ENCODE peak calls at places on chromosome 13, in six cellular contexts. R is body of pancreas, X is A549, Z is heart left ventricle, L is IMR-90, Y is gastrocnemius medialis. B is an unnamed sample.

GRCh38 chr13:105502193-105502592 is 1033.3 kb downstream of the EFNB2 start:
- ATAC-seq in R (no peak), X (no peak), Z (no peak), L (no peak), Y (no peak), B (no peak)

GRCh38 chr13:29438772-29439171 is 156.7 kb downstream of the SLC7A1 start:
- ATAC-seq in R (no peak), X (no peak), Z (peak), L (no peak), Y (peak), B (peak)

GRCh38 chr13:30971575-30971974 is 39.1 kb downstream of the TEX26 start:
- ATAC-seq in R (no peak), X (no peak), Z (no peak), L (peak), Y (no peak), B (no peak)

GRCh38 chr13:40149611-40150283 is 494.3 kb downstream of the COG6 start:
- ATAC-seq in R (peak), X (no peak), Z (peak), L (peak), Y (peak), B (peak)

GRCh38 chr13:91588541-91588940 is 190.1 kb downstream of the GPC5 start:
- ATAC-seq in R (no peak), X (no peak), Z (no peak), L (no peak), Y (no peak), B (no peak)

GRCh38 chr13:45412274-45413049 is 5.7 kb downstream of the SLC25A30 start:
- ATAC-seq in R (no peak), X (no peak), Z (peak), L (peak), Y (peak), B (no peak)

GRCh38 chr13:28650284-28650683 is 8.6 kb upstream of the POMP start:
- ATAC-seq in R (no peak), X (no peak), Z (no peak), L (peak), Y (no peak), B (no peak)

GRCh38 chr13:93690139-93690538 is 463.5 kb downstream of the GPC6 start:
- ATAC-seq in R (no peak), X (no peak), Z (no peak), L (peak), Y (no peak), B (no peak)

GRCh38 chr13:81442904-81443303 is 1102.0 kb upstream of the SPRY2 start:
- ATAC-seq in R (no peak), X (no peak), Z (no peak), L (no peak), Y (no peak), B (no peak)

GRCh38 chr13:40986328-40986856 is 32.7 kb downstream of the ELF1 start:
- ATAC-seq in R (peak), X (no peak), Z (no peak), L (peak), Y (no peak), B (no peak)

GRCh38 chr13:65830411-65831172 is 1399.5 kb downstream of the PCDH9 start:
- ATAC-seq in R (no peak), X (no peak), Z (no peak), L (no peak), Y (no peak), B (peak)

GRCh38 chr13:65825039-65825438 is 1405.1 kb downstream of the PCDH9 start:
- ATAC-seq in R (no peak), X (no peak), Z (no peak), L (no peak), Y (no peak), B (no peak)

GRCh38 chr13:65834897-65835296 is 1395.2 kb downstream of the PCDH9 start:
- ATAC-seq in R (no peak), X (no peak), Z (no peak), L (peak), Y (no peak), B (no peak)

GRCh38 chr13:65829241-65830008 is 1400.7 kb downstream of the PCDH9 start:
- ATAC-seq in R (no peak), X (no peak), Z (no peak), L (no peak), Y (no peak), B (no peak)
- TF ChIP-seq POLR2A in R (no peak), X (no peak), Z (no peak), L (no peak), Y (no peak), B (no peak)

DNA sequence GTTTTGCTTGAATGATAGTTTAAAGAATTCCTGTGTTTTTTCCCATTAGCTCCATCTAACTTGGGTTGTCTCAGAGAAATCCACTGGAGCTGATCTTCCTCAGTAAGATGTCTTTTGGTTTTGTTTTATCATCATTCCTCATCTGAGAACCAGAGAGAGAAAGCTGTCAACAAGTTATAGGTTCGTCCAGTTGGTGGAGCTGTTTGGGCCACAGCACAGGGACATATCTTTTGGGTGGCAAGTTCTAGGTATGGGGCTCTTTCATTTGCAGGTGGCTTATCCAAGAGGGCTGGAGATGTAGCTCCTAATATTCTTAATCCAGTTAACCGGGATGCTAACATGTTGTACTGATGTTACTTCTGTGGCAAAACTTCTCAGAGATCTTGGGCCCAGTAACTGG is 174.2 kb downstream of the KCNRG start:
- ATAC-seq in R (no peak), X (no peak), Z (no peak), L (no peak), Y (no peak), B (no peak)
- TF ChIP-seq CTCF in R (no peak), X (no peak), Z (no peak), L (no peak), Y (no peak), B (no peak)

GRCh38 chr13:111518161-111518791 is 197.8 kb downstream of the TEX29 start:
- ATAC-seq in R (peak), X (no peak), Z (no peak), L (no peak), Y (no peak), B (no peak)
- H3K4me3 ChIP-seq in R (no peak), X (no peak), Z (no peak), L (no peak), Y (no peak), B (no peak)

DNA sequence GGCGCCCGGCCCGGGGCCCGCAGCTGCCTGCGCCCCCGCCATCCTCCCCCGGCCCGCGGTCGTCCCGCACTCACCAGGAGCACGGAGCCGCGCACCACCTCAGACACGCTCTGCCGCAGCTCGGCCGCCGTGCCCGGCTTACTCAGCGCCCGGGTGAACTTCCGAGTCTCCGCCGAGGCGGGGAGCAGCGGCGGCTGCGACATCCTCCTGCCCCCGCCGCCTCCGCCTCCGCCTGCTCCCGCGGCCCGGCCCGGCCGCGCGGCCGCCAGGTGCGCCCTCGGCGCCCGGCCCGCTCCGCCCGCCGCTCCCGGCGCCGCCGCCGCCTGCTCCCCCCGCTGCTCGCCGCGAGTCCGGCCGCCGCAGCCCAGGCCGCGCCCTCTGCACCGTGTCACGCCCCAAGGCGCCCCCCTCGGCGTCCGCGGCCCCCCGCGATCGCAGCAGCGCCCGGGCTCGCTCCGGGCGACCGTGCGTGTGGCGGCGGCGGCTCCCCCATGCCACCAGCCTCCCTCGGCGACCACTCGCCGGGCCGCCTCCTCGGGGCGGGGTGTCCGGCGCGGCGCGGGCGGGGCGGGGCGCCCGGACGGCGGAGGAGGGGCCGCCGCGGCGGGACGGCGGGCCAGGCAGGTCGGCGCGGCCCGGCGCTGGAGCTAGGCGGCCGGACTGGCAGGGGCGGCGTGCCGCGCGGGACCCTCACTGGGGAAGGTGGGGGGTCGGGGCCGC is 108.4 kb upstream of the DOCK9 start:
- ATAC-seq in R (peak), X (peak), Z (no peak), L (peak), Y (peak), B (peak)
- TF ChIP-seq POLR2A in R (no peak), X (peak), Z (no peak), L (no peak), Y (peak), B (peak)

GRCh38 chr13:50519866-50520265 is 323.6 kb downstream of the DLEU7 start:
- ATAC-seq in R (no peak), X (no peak), Z (no peak), L (no peak), Y (peak), B (no peak)

GRCh38 chr13:50521750-50522149 is 321.7 kb downstream of the DLEU7 start:
- ATAC-seq in R (peak), X (no peak), Z (peak), L (peak), Y (peak), B (peak)

GRCh38 chr13:50518791-50519201 is 324.7 kb downstream of the DLEU7 start:
- ATAC-seq in R (no peak), X (no peak), Z (no peak), L (peak), Y (peak), B (no peak)

GRCh38 chr13:50523307-50523706 is 320.2 kb downstream of the DLEU7 start:
- ATAC-seq in R (no peak), X (no peak), Z (no peak), L (no peak), Y (no peak), B (no peak)

GRCh38 chr13:50521191-50521590 is 322.3 kb downstream of the DLEU7 start:
- ATAC-seq in R (no peak), X (no peak), Z (no peak), L (peak), Y (no peak), B (no peak)
- TF ChIP-seq CTCF in R (no peak), X (no peak), Z (no peak), L (no peak), Y (no peak), B (no peak)

DNA sequence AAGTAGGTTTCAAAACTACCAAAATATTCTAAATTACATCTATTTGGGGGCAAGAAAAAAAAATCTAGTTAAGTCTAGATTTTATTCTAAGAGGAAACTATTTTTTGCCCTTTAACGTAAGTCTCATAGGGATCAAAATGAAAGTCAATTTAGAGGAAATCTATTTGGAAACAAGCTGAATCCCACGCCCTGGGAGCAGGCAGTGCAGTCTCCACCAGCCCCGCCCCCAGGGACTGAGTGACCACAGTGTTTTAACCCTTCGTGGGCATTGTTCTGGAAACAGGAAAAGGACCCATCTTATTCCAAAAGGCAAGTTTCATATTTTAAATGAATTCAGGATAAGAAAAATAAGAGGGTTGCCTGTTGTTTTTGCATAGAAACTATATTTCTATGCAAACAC is 209.7 kb downstream of the SPRY2 start:
- ATAC-seq in R (peak), X (peak), Z (no peak), L (peak), Y (no peak), B (peak)
- H3K4me3 ChIP-seq in R (no peak), X (peak), Z (peak), L (peak), Y (peak), B (peak)

GRCh38 chr13:48163066-48163465 is 68.2 kb upstream of the MED4 start:
- ATAC-seq in R (no peak), X (no peak), Z (no peak), L (no peak), Y (no peak), B (no peak)

GRCh38 chr13:48160879-48161278 is 66.0 kb upstream of the MED4 start:
- ATAC-seq in R (no peak), X (no peak), Z (peak), L (no peak), Y (peak), B (peak)

GRCh38 chr13:48159436-48160225 is 64.7 kb upstream of the MED4 start:
- ATAC-seq in R (no peak), X (no peak), Z (no peak), L (no peak), Y (no peak), B (no peak)

GRCh38 chr13:48162182-48162581 is 67.3 kb upstream of the MED4 start:
- ATAC-seq in R (no peak), X (no peak), Z (no peak), L (no peak), Y (peak), B (no peak)

GRCh38 chr13:48161530-48162179 is 66.8 kb upstream of the MED4 start:
- ATAC-seq in R (no peak), X (no peak), Z (peak), L (no peak), Y (no peak), B (peak)
- TF ChIP-seq POLR2A in R (no peak), X (no peak), Z (no peak), L (no peak), Y (no peak), B (no peak)

B was measured in gastroesophageal sphincter.